ENCODE peak calls at places on chromosomes 1 and 21, in five cellular contexts. Z is mucosa of descending colon, K is astrocyte, L is HFF-Myc, Q is ascending aorta. E is an unnamed sample.
A peak's percentile ranks its signal among the peaks of the same experiment; 100 is the strongest.

GRCh38 chr21:42862774-42863503 is 16.4 kb downstream of the WDR4 start:
- DNase-seq in K (no peak), L (no peak), Q (no peak), Z (peak; percentile 70), E (no peak)

GRCh38 chr1:22709891-22710687 is 550 bp upstream of the EPHB2 start:
- DNase-seq in K (peak; percentile 46), Q (no peak), Z (peak; percentile 77), L (no peak), E (peak; percentile 71)

GRCh38 chr1:173329747-173330146 is 122.6 kb upstream of the TNFSF4 start:
- DNase-seq in Z (no peak), L (no peak), K (peak; percentile 96), Q (no peak), E (peak; percentile 49)

GRCh38 chr1:245888809-245889208 is 618.3 kb downstream of the SMYD3 start:
- DNase-seq in Q (no peak), Z (peak; percentile 60), L (no peak), K (peak; percentile 12), E (peak; percentile 29)

GRCh38 chr1:206734499-206735142 is 36.0 kb upstream of the IL19 start:
- DNase-seq in Q (no peak), L (no peak), Z (peak; percentile 78), K (no peak), E (no peak)

GRCh38 chr21:29104239-29104708 is 26.2 kb upstream of the MAP3K7CL start:
- DNase-seq in L (no peak), Z (no peak), K (peak; percentile 30), Q (no peak), E (peak; percentile 47)

GRCh38 chr1:57410532-57410931 is 13.3 kb downstream of the DAB1 start:
- DNase-seq in Z (no peak), L (no peak), Q (no peak), K (no peak), E (no peak)

GRCh38 chr1:33372162-33372561 is 51.3 kb upstream of the A3GALT2 start:
- DNase-seq in L (no peak), Z (no peak), Q (no peak), K (no peak), E (no peak)

GRCh38 chr1:59730302-59730701 is 84.4 kb upstream of the HOOK1 start:
- DNase-seq in L (peak; percentile 56), K (peak; percentile 96), Q (no peak), Z (no peak), E (peak; percentile 86)

GRCh38 chr1:156310962-156311361 is 11.9 kb upstream of the VHLL start:
- DNase-seq in K (no peak), L (no peak), Q (no peak), Z (no peak), E (peak; percentile 67)

GRCh38 chr1:198925575-198925974 is 286.7 kb downstream of the PTPRC start:
- DNase-seq in Z (no peak), L (no peak), K (no peak), Q (no peak), E (no peak)

GRCh38 chr1:11735854-11736745 is at the start of gene AGTRAP:
- DNase-seq in K (peak; percentile 72), Z (peak; percentile 97), Q (peak; percentile 97), L (peak; percentile 70), E (peak; percentile 91)

GRCh38 chr1:214902636-214903320 is 179.8 kb upstream of the KCNK2 start:
- DNase-seq in Z (no peak), K (peak; percentile 66), Q (no peak), L (no peak), E (peak; percentile 47)

GRCh38 chr21:14757533-14758327 is 211.6 kb upstream of the SAMSN1 start:
- DNase-seq in K (no peak), L (no peak), Z (no peak), Q (no peak), E (no peak)

GRCh38 chr1:156599811-156600210 is 1.5 kb downstream of the GPATCH4 start:
- DNase-seq in K (no peak), L (no peak), Q (no peak), Z (no peak), E (no peak)

GRCh38 chr1:47812848-47813508 is 184.2 kb downstream of the TRABD2B start:
- DNase-seq in K (no peak), Q (no peak), L (no peak), Z (no peak), E (no peak)

GRCh38 chr1:77825356-77825709 is 45.9 kb downstream of the MIGA1 start:
- DNase-seq in Q (peak; percentile 72), Z (peak; percentile 54), L (peak; percentile 41), K (peak; percentile 75), E (peak; percentile 80)

GRCh38 chr1:89633103-89633744 is at the start of gene LRRC8C:
- DNase-seq in K (peak; percentile 34), Q (peak; percentile 76), Z (peak; percentile 32), L (no peak), E (peak; percentile 61)

GRCh38 chr21:41168391-41169257 is 664 bp downstream of the BACE2 start:
- DNase-seq in Q (peak; percentile 87), Z (peak; percentile 64), K (peak; percentile 72), L (no peak), E (peak; percentile 71)

GRCh38 chr1:27001570-27002360 is 8.3 kb downstream of the TRNP1 start:
- DNase-seq in L (no peak), Z (no peak), Q (no peak), K (no peak), E (peak; percentile 66)

GRCh38 chr1:179082308-179083030 is 599 bp downstream of the TOR3A start:
- DNase-seq in K (no peak), Q (no peak), L (no peak), Z (peak; percentile 26), E (no peak)

GRCh38 chr21:38948377-38948776 is 142.6 kb downstream of the ETS2 start:
- DNase-seq in L (no peak), K (peak; percentile 40), Q (no peak), Z (no peak), E (peak; percentile 53)

GRCh38 chr1:205570796-205571537 is 60.8 kb downstream of the ELK4 start:
- DNase-seq in K (no peak), Q (no peak), Z (no peak), L (no peak), E (no peak)

GRCh38 chr1:205569411-205570172 is 62.2 kb downstream of the ELK4 start:
- DNase-seq in K (no peak), Q (peak; percentile 62), L (no peak), Z (no peak), E (no peak)

GRCh38 chr1:205572426-205572825 is 59.4 kb downstream of the ELK4 start:
- DNase-seq in Q (peak; percentile 22), L (no peak), Z (no peak), K (no peak), E (no peak)

GRCh38 chr1:205570173-205570501 is 61.7 kb downstream of the ELK4 start:
- DNase-seq in Z (no peak), Q (peak; percentile 24), L (no peak), K (no peak), E (no peak)

GRCh38 chr1:205571747-205572146 is 60.1 kb downstream of the ELK4 start:
- DNase-seq in K (no peak), Z (no peak), L (no peak), Q (peak; percentile 54), E (no peak)
- H3K4me3 ChIP-seq in K (no peak overlapping the region), Z (no peak overlapping the region), L (no peak overlapping the region), Q (no peak overlapping the region), E (no peak overlapping the region)

DNA sequence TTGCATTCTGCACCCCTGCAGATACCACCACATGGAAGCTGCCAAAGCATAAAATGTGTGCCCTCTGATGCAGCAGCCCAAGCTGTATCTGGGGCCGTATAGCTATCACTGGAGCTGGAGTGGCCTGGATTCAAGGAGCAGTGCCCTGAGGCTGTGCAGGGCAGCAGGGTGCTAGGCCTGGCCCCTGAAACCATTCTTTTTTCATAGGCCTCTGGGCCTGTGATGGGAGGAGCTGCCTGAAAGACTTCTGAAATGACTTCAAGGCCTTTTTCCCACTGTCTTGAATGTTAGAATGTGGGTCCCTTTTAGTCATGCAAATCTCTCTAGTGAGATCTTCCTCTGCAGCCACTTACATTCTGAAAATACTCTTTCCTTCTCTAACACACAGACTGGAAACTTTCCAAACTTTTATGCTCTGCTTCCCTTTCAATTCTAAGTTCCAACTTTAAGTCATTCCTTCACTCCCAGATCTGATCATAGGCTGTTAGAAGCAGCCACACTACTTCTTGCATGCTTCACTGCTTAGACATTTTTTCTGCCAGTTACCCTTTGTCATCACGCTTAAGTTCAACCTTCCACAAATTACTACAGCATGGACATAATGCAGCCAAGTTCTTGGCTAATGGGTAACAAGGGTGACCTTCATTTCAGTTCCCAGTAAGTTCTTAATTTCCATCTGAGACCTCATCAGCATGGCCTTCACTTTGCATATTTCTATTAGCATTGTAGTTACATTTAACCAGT is 42.4 kb downstream of the DRAM2 start:
- DNase-seq in L (no peak), Q (no peak), Z (no peak), K (no peak), E (no peak)
- H3K4me3 ChIP-seq in L (no peak overlapping the region), Q (no peak overlapping the region), Z (no peak overlapping the region), K (no peak overlapping the region), E (no peak overlapping the region)

GRCh38 chr1:154157520-154158306 is 2.8 kb upstream of the NUP210L start:
- DNase-seq in L (no peak), Q (no peak), Z (no peak), K (peak; percentile 66), E (peak; percentile 70)

GRCh38 chr1:154158307-154159125 is 3.6 kb upstream of the NUP210L start:
- DNase-seq in Q (no peak), L (no peak), K (no peak), Z (no peak), E (no peak)

GRCh38 chr1:154155282-154155681 is 409 bp upstream of the NUP210L start:
- DNase-seq in Q (peak; percentile 86), L (no peak), K (no peak), Z (no peak), E (peak; percentile 82)

GRCh38 chr1:154154534-154155181 is at the start of gene NUP210L:
- DNase-seq in K (no peak), L (no peak), Q (peak; percentile 91), Z (peak; percentile 55), E (peak; percentile 74)

DNA sequence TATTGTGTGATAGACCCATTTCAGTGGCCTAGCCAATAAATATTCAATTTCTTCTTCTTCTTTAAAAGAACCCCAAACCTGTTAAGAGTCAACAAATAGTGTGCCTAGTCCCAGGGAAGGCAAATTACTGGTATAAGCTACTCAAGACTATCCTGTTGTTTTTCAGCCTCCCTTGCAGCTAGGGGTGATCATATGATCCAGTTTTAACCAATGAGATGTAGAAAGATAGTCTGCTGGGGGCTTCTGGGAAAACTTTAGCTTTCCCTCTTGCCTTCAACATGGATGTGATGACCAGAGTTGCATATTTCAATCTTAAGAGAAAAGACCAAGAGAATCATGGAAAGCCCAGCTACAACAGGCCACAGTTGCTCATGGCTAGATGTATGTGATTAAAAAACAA is 4.7 kb upstream of the NUP210L start:
- DNase-seq in Q (no peak), Z (no peak), K (no peak), L (no peak), E (no peak)
- H3K4me3 ChIP-seq in Q (no peak overlapping the region), Z (no peak overlapping the region), K (no peak overlapping the region), L (no peak overlapping the region), E (no peak overlapping the region)

DNA sequence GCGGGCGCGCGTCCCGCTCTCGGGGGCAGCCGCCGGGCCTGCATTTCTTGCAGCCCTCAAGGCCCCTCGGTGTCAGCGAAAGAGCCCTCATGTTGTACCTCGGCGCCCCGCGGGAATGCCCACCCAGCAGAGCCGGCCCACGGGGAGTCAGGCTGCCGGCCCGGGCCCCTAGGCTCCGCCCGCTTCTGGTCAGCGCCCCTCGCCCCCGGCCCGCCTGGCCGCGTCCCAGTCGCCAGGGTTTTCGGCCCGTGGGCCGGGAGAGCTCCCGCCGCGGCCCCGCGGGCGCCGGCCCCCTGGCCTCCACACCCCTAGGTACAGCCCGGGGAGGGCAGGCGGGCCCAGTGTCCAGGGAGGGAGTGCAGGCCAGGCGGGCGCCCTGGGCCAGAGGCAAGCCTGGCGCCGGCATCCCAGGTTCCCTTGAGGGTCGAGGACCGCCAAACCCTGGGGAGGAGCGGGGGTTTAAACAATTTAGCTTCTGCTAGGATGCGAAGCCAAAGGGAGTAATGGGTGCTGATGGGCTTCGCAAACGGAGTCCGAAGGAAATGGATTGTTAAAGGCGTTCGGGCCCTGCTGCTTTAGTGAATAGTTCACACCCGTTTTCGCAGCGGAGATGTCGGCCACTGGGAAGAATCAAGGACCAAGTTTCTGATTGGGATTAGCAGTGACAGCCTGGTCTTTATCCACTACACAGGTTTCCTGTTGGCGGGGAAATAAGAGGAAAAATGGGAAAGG is 486 bp upstream of the KCNA3 start:
- DNase-seq in L (no peak), Q (no peak), K (no peak), Z (no peak), E (no peak)
- H3K4me3 ChIP-seq in L (peak overlapping the region; percentile 26), Q (peak overlapping the region; percentile 56), K (peak overlapping the region; percentile 33), Z (no peak overlapping the region), E (peak overlapping the region; percentile 55)